ENCODE peak calls at places on chromosomes 6 and 20, in eight cellular contexts. H is left cardiac atrium; O is activated naive CD4-positive, alpha-beta T cell; L is activated CD4-positive, alpha-beta T cell treated with anti-CD3 and anti-CD28 coated beads for 48 hours; A is CD8-positive, alpha-beta memory T cell; V is esophagus muscularis mucosa; P is effector CD4-positive, alpha-beta T cell; G is NCI-H2171. N is an unnamed sample.

GRCh38 chr20:3068986-3069900 is 2.2 kb upstream of the OXT start:
- DNase-seq in H (no peak), O (no peak), L (peak; percentile 42), A (no peak), V (no peak), P (no peak), G (no peak), N (peak; percentile 16)

GRCh38 chr6:73691512-73691911 is 4.5 kb upstream of the CD109 start:
- DNase-seq in H (no peak), O (no peak), L (peak; percentile 16), A (no peak), V (no peak), P (no peak), G (no peak), N (no peak)

GRCh38 chr6:113147544-113147943 is 709.6 kb upstream of the MARCKS start:
- DNase-seq in H (no peak), O (no peak), L (no peak), A (no peak), V (no peak), P (no peak), G (no peak), N (no peak)

GRCh38 chr20:32544260-32544722 is 40.8 kb downstream of the NOL4L start:
- DNase-seq in H (no peak), O (no peak), L (no peak), A (no peak), V (no peak), P (no peak), G (no peak), N (no peak)

GRCh38 chr6:146028835-146029572 is at the start of gene GRM1:
- DNase-seq in H (no peak), O (no peak), L (no peak), A (no peak), V (no peak), P (no peak), G (no peak), N (no peak)

GRCh38 chr20:48066256-48066655 is 281.0 kb upstream of the SULF2 start:
- DNase-seq in H (no peak), O (no peak), L (no peak), A (no peak), V (no peak), P (no peak), G (no peak), N (no peak)

GRCh38 chr6:132228894-132229293 is 172.4 kb downstream of the MOXD1 start:
- DNase-seq in H (no peak), O (no peak), L (no peak), A (no peak), V (no peak), P (no peak), G (no peak), N (no peak)

GRCh38 chr20:33019465-33020277 is 11.8 kb upstream of the BPIFB6 start:
- DNase-seq in H (no peak), O (no peak), L (no peak), A (no peak), V (no peak), P (no peak), G (no peak), N (no peak)

GRCh38 chr6:1832844-1833787 is 223.4 kb downstream of the FOXC1 start:
- DNase-seq in H (peak; percentile 75), O (no peak), L (no peak), A (no peak), V (no peak), P (no peak), G (no peak), N (no peak)

GRCh38 chr6:72954736-72955135 is 270.6 kb downstream of the KHDC1L start:
- DNase-seq in H (no peak), O (no peak), L (no peak), A (no peak), V (no peak), P (no peak), G (no peak), N (no peak)

GRCh38 chr6:14085176-14085787 is 32.3 kb upstream of the CD83 start:
- DNase-seq in H (no peak), O (no peak), L (no peak), A (no peak), V (no peak), P (no peak), G (no peak), N (no peak)

GRCh38 chr6:169998457-169998856 is 247.0 kb downstream of the ERMARD start:
- DNase-seq in H (no peak), O (no peak), L (no peak), A (no peak), V (no peak), P (no peak), G (no peak), N (no peak)

GRCh38 chr6:30917487-30917886 is 3.4 kb downstream of the VARS2 start:
- DNase-seq in H (no peak), O (no peak), L (no peak), A (no peak), V (no peak), P (no peak), G (no peak), N (no peak)

GRCh38 chr6:53263915-53264314 is 84.8 kb downstream of the ELOVL5 start:
- DNase-seq in H (no peak), O (no peak), L (no peak), A (no peak), V (no peak), P (no peak), G (no peak), N (no peak)

GRCh38 chr6:154440422-154441043 is 70.0 kb downstream of the CNKSR3 start:
- DNase-seq in H (no peak), O (no peak), L (no peak), A (no peak), V (no peak), P (no peak), G (no peak), N (no peak)

GRCh38 chr20:16709017-16709416 is 20.8 kb upstream of the SNRPB2 start:
- DNase-seq in H (no peak), O (no peak), L (no peak), A (peak; percentile 39), V (no peak), P (no peak), G (no peak), N (peak; percentile 45)

GRCh38 chr6:88359530-88360202 is 193.5 kb upstream of the CNR1 start:
- DNase-seq in H (no peak), O (no peak), L (no peak), A (no peak), V (no peak), P (no peak), G (no peak), N (no peak)

GRCh38 chr6:41704656-41705328 is 30.6 kb downstream of the TFEB start:
- DNase-seq in H (no peak), O (no peak), L (no peak), A (no peak), V (no peak), P (no peak), G (no peak), N (no peak)

GRCh38 chr6:24775520-24776058 is 852 bp downstream of the GMNN start:
- DNase-seq in H (no peak), O (no peak), L (peak; percentile 54), A (no peak), V (no peak), P (peak; percentile 10), G (no peak), N (no peak)

GRCh38 chr6:43250992-43251373 is 7.7 kb downstream of the TTBK1 start:
- DNase-seq in H (no peak), O (no peak), L (peak; percentile 25), A (no peak), V (no peak), P (no peak), G (peak; percentile 77), N (no peak)

GRCh38 chr6:132768051-132768517 is 10.4 kb upstream of the VNN2 start:
- DNase-seq in H (no peak), O (no peak), L (peak; percentile 34), A (peak; percentile 2), V (no peak), P (no peak), G (no peak), N (peak; percentile 48)

GRCh38 chr20:47358672-47359532 is 2.4 kb upstream of the ZMYND8 start:
- DNase-seq in H (peak; percentile 80), O (no peak), L (peak; percentile 14), A (no peak), V (peak; percentile 95), P (no peak), G (peak; percentile 50), N (no peak)

GRCh38 chr20:53786445-53787267 is 193.0 kb upstream of the ZNF217 start:
- DNase-seq in H (no peak), O (no peak), L (no peak), A (no peak), V (no peak), P (no peak), G (no peak), N (no peak)

GRCh38 chr20:381581-382290 is 1.2 kb downstream of the TRIB3 start:
- DNase-seq in H (peak; percentile 69), O (no peak), L (peak; percentile 84), A (peak; percentile 68), V (peak; percentile 96), P (peak; percentile 42), G (peak; percentile 77), N (peak; percentile 91)

GRCh38 chr6:100456881-100457220 is 7.9 kb downstream of the SIM1 start:
- DNase-seq in H (no peak), O (no peak), L (no peak), A (no peak), V (no peak), P (no peak), G (no peak), N (no peak)

GRCh38 chr6:130215526-130215925 is 7.2 kb downstream of the SAMD3 start:
- DNase-seq in H (no peak), O (no peak), L (no peak), A (peak; percentile 82), V (no peak), P (peak; percentile 10), G (no peak), N (no peak)

GRCh38 chr6:16505711-16506362 is 255.4 kb downstream of the ATXN1 start:
- DNase-seq in H (no peak), O (no peak), L (no peak), A (no peak), V (no peak), P (no peak), G (no peak), N (no peak)

GRCh38 chr6:24766685-24767462 is 7.9 kb upstream of the GMNN start:
- DNase-seq in H (no peak), O (no peak), L (no peak), A (peak; percentile 23), V (no peak), P (no peak), G (no peak), N (peak; percentile 63)

GRCh38 chr6:13445744-13446115 is 41.7 kb downstream of the GFOD1 start:
- DNase-seq in H (no peak), O (no peak), L (no peak), A (no peak), V (no peak), P (no peak), G (no peak), N (no peak)

GRCh38 chr20:22302039-22302438 is 282.3 kb downstream of the FOXA2 start:
- DNase-seq in H (no peak), O (no peak), L (no peak), A (no peak), V (no peak), P (no peak), G (no peak), N (no peak)

GRCh38 chr6:110581682-110582081 is 105.3 kb upstream of the SLC22A16 start:
- DNase-seq in H (no peak), O (no peak), L (no peak), A (no peak), V (no peak), P (no peak), G (no peak), N (no peak)

GRCh38 chr6:35808688-35809087 is 3.5 kb downstream of the LHFPL5 start:
- DNase-seq in H (no peak), O (no peak), L (no peak), A (no peak), V (no peak), P (no peak), G (peak; percentile 97), N (no peak)

GRCh38 chr6:129251669-129252376 is 368.9 kb downstream of the LAMA2 start:
- DNase-seq in H (no peak), O (no peak), L (peak; percentile 64), A (peak; percentile 27), V (no peak), P (peak; percentile 20), G (no peak), N (peak; percentile 25)

GRCh38 chr20:53608456-53609413 is 15.1 kb upstream of the ZNF217 start:
- DNase-seq in H (peak; percentile 40), O (no peak), L (peak; percentile 53), A (peak; percentile 57), V (no peak), P (no peak), G (no peak), N (no peak)